ENCODE peak calls at places on chromosomes 6 and 20, in eight cellular contexts. Q is IMR-90, G is H1, T is breast epithelium, P is body of pancreas, X is thoracic aorta, B is hepatocyte, O is K562. H is an unnamed sample.

GRCh38 chr20:37636212-37636975 is 57.4 kb upstream of the CTNNBL1 start:
- DNase-seq in O (no peak), B (no peak), Q (no peak), T (no peak), X (no peak), P (no peak), G (no peak), H (no peak)

GRCh38 chr6:24910850-24911712 is 24.7 kb downstream of the RIPOR2 start:
- DNase-seq in Q (peak; percentile 65), P (peak; percentile 57), T (no peak), O (no peak), G (no peak), X (no peak), B (peak; percentile 70), H (no peak)

GRCh38 chr20:39717976-39718375 is 755.8 kb downstream of the DHX35 start:
- DNase-seq in P (no peak), B (no peak), X (no peak), O (no peak), G (no peak), Q (no peak), T (no peak), H (no peak)

GRCh38 chr6:170094686-170095272 is 196.1 kb downstream of the DLL1 start:
- DNase-seq in Q (no peak), O (no peak), T (no peak), X (no peak), B (no peak), G (peak; percentile 35), P (no peak), H (peak; percentile 36)

GRCh38 chr6:142481466-142481865 is 179.7 kb downstream of the ADGRG6 start:
- DNase-seq in P (no peak), O (no peak), G (no peak), B (no peak), Q (no peak), X (no peak), T (no peak), H (no peak)

GRCh38 chr6:73452107-73452461 is at the start of gene CGAS:
- DNase-seq in Q (peak; percentile 62), O (no peak), P (peak; percentile 67), G (no peak), X (peak; percentile 17), B (peak; percentile 37), T (peak; percentile 56), H (no peak)

GRCh38 chr6:49430866-49431265 is 32.2 kb downstream of the MMUT start:
- DNase-seq in X (no peak), O (no peak), B (no peak), T (no peak), P (no peak), Q (no peak), G (no peak), H (no peak)

GRCh38 chr6:18207949-18208348 is 52.7 kb downstream of the KDM1B start:
- DNase-seq in B (no peak), X (no peak), Q (no peak), T (no peak), G (no peak), O (no peak), P (no peak), H (no peak)

GRCh38 chr20:56839791-56840190 is 210.7 kb downstream of the TFAP2C start:
- DNase-seq in T (no peak), G (no peak), O (no peak), P (no peak), X (no peak), B (no peak), Q (no peak), H (no peak)

GRCh38 chr6:106886444-106886843 is 88.1 kb downstream of the CD24 start:
- DNase-seq in O (no peak), T (no peak), B (no peak), X (no peak), P (no peak), Q (no peak), G (no peak), H (no peak)

GRCh38 chr6:28725890-28726348 is 197.9 kb downstream of the TRIM27 start:
- DNase-seq in B (no peak), P (no peak), T (no peak), O (peak; percentile 76), G (peak; percentile 80), Q (peak; percentile 35), X (no peak), H (no peak)

GRCh38 chr6:28353981-28354676 is 4.4 kb downstream of the ZKSCAN3 start:
- DNase-seq in Q (peak; percentile 33), B (no peak), X (no peak), O (peak; percentile 64), T (no peak), G (no peak), P (peak; percentile 90), H (no peak)

GRCh38 chr6:52115891-52116604 is 28.6 kb upstream of the PKHD1 start:
- DNase-seq in X (no peak), Q (no peak), O (no peak), B (peak; percentile 63), T (no peak), G (no peak), P (no peak), H (no peak)

GRCh38 chr6:10412948-10413849 is 1.7 kb downstream of the TFAP2A start:
- DNase-seq in Q (no peak), B (peak; percentile 67), T (peak; percentile 92), P (peak; percentile 72), G (peak; percentile 81), O (no peak), X (no peak), H (no peak)

GRCh38 chr6:13014551-13015378 is 298.2 kb downstream of the PHACTR1 start:
- DNase-seq in P (peak; percentile 72), X (no peak), B (peak; percentile 35), G (peak; percentile 66), O (no peak), Q (no peak), T (no peak), H (no peak)
- H3K4me3 ChIP-seq in P (no peak overlapping the region), X (peak overlapping the region; percentile 73), B (peak overlapping the region; percentile 42), G (peak overlapping the region; percentile 62), O (no peak overlapping the region), Q (no peak overlapping the region), T (peak overlapping the region; percentile 71), H (peak overlapping the region; percentile 75)

GRCh38 chr6:47587503-47587902 is 109.9 kb downstream of the CD2AP start:
- DNase-seq in Q (peak; percentile 45), X (no peak), P (no peak), B (no peak), G (no peak), T (no peak), O (no peak), H (no peak)

GRCh38 chr6:47598367-47598766 is 100.0 kb upstream of the ADGRF4 start:
- DNase-seq in X (no peak), P (no peak), O (no peak), T (no peak), B (no peak), G (no peak), Q (no peak), H (no peak)

GRCh38 chr6:47595785-47596184 is 102.6 kb upstream of the ADGRF4 start:
- DNase-seq in O (no peak), B (no peak), Q (no peak), X (no peak), P (peak; percentile 10), T (no peak), G (no peak), H (no peak)

GRCh38 chr6:47593979-47594378 is 104.4 kb upstream of the ADGRF4 start:
- DNase-seq in Q (no peak), T (no peak), G (no peak), P (no peak), B (no peak), O (no peak), X (no peak), H (no peak)

DNA sequence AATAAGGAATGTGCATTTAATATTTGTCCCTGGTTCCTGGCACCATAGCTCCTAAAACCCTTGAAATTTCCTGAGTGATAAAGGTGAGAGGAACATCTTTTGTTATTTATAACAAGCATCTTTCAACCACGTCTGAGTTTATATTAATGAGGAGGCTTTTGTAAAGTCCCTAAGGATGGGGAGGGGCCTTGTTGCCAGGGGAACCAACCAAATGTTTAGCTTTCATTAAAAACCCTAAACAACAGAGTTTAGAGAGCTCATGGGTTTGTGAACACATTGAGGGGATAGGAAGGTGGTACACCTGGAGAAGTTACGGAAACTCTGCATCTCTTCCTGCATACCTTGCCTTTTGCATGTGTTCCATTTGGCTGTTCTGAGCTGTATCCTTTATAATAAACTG is 105.9 kb upstream of the ADGRF4 start:
- DNase-seq in B (no peak), Q (no peak), X (no peak), G (no peak), T (no peak), O (no peak), P (no peak), H (no peak)
- TF ChIP-seq CTCF in B (no peak), Q (no peak), X (no peak), G (no peak), T (no peak), O (no peak), P (no peak), H (no peak)

DNA sequence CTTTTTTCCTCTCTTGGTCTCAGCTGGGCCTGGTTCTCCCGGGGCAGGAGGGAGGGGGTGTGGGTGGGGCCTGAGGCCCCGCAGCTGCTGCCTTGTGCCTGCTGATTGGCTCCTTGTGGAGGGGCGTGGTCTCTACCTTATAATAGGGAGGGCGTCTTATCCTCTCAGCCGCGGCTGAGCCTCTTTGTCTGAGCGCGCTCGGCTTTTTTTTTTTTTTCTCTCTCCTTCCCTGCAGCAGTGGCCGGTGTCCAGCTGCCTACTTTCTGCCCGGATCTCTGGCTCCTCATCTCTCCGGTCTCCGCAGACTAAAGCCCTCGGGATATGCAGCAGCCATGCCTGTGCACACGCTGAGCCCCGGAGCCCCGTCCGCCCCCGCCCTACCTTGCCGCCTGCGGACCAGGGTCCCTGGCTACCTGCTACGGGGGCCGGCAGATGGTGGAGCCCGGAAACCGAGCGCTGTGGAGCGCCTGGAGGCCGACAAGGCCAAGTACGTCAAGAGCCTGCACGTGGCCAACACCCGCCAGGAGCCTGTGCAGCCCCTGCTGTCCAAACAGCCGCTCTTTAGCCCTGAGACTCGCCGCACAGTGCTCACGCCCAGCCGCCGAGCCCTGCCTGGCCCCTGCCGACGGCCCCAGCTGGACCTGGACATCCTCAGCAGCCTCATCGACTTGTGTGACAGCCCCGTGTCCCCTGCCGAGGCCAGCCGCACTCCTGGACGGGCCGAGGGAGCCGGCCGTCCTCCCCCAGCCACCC is 11.1 kb downstream of the FAM110A start:
- DNase-seq in G (peak; percentile 85), X (peak; percentile 80), T (peak; percentile 92), B (peak; percentile 96), P (peak; percentile 89), O (peak; percentile 96), Q (peak; percentile 87), H (peak; percentile 85)
- H3K27ac ChIP-seq in G (no peak overlapping the region), X (no peak overlapping the region), T (peak overlapping the region; percentile 87), B (no peak overlapping the region), P (no peak overlapping the region), O (no peak overlapping the region), Q (no peak overlapping the region), H (no peak overlapping the region)

GRCh38 chr20:17694767-17695166 is 5.0 kb upstream of the BANF2 start:
- DNase-seq in G (no peak), O (no peak), Q (no peak), X (no peak), B (no peak), T (no peak), P (no peak), H (no peak)

GRCh38 chr20:17690144-17690543 is 8.1 kb upstream of the RRBP1 start:
- DNase-seq in X (no peak), P (no peak), Q (no peak), G (no peak), O (no peak), T (no peak), B (no peak), H (no peak)

GRCh38 chr20:17691758-17692157 is 8.0 kb upstream of the BANF2 start:
- DNase-seq in G (no peak), X (no peak), T (no peak), Q (no peak), B (no peak), O (no peak), P (no peak), H (no peak)

GRCh38 chr20:17696287-17696686 is 3.5 kb upstream of the BANF2 start:
- DNase-seq in P (no peak), Q (no peak), X (no peak), T (no peak), G (no peak), O (no peak), B (no peak), H (no peak)

GRCh38 chr20:17693534-17694001 is 6.2 kb upstream of the BANF2 start:
- DNase-seq in O (no peak), P (peak; percentile 53), X (no peak), B (no peak), T (no peak), Q (no peak), G (no peak), H (no peak)
- H3K4me3 ChIP-seq in O (no peak overlapping the region), P (no peak overlapping the region), X (peak overlapping the region; percentile 30), B (no peak overlapping the region), T (peak overlapping the region; percentile 2), Q (no peak overlapping the region), G (no peak overlapping the region), H (no peak overlapping the region)